ENCODE peak calls at places on chromosome 14, in six cellular contexts. J is breast epithelium, N is tibial nerve, H is spleen, U is A549, W is heart left ventricle. A is an unnamed sample.

GRCh38 chr14:20707622-20708021 is 19.1 kb downstream of the ANG start:
- DNase-seq in J (no peak), W (no peak), N (no peak), H (no peak), U (peak), A (no peak)

GRCh38 chr14:73602994-73603393 is 9.3 kb upstream of the ACOT6 start:
- DNase-seq in N (no peak), W (no peak), J (no peak), H (no peak), U (no peak), A (no peak)

GRCh38 chr14:29028973-29029582 is 262.5 kb downstream of the FOXG1 start:
- DNase-seq in H (no peak), N (no peak), W (no peak), U (peak), J (no peak), A (peak)

GRCh38 chr14:93019367-93019843 is 96.3 kb downstream of the ITPK1 start:
- DNase-seq in N (no peak), W (no peak), H (no peak), U (no peak), J (peak), A (no peak)

GRCh38 chr14:53778263-53778662 is 178.4 kb downstream of the BMP4 start:
- DNase-seq in W (no peak), N (no peak), U (no peak), J (no peak), H (no peak), A (no peak)

GRCh38 chr14:93686313-93686712 is 102.0 kb downstream of the PRIMA1 start:
- DNase-seq in N (no peak), J (no peak), H (no peak), W (no peak), U (no peak), A (no peak)

GRCh38 chr14:20657216-20658211 is 16.0 kb upstream of the OR6S1 start:
- DNase-seq in N (no peak), W (no peak), U (peak), H (peak), J (no peak), A (no peak)

GRCh38 chr14:44404021-44404420 is 103.1 kb downstream of the FSCB start:
- DNase-seq in N (no peak), U (no peak), W (peak), J (no peak), H (no peak), A (no peak)

GRCh38 chr14:37583358-37584210 is 11.5 kb downstream of the FOXA1 start:
- DNase-seq in H (no peak), W (no peak), N (no peak), J (peak), U (peak), A (peak)

GRCh38 chr14:105324080-105324778 is 9.7 kb downstream of the PACS2 start:
- DNase-seq in U (no peak), W (peak), N (no peak), J (no peak), H (no peak), A (no peak)

GRCh38 chr14:21352587-21352986 is 31.2 kb downstream of the SUPT16H start:
- DNase-seq in J (no peak), H (no peak), U (no peak), N (no peak), W (peak), A (no peak)

GRCh38 chr14:74891870-74892269 is 10.2 kb downstream of the DLST start:
- DNase-seq in W (no peak), H (no peak), J (no peak), N (no peak), U (no peak), A (no peak)

GRCh38 chr14:50736932-50737419 is 68.9 kb upstream of the SAV1 start:
- DNase-seq in N (no peak), U (no peak), H (no peak), W (no peak), J (no peak), A (no peak)

GRCh38 chr14:49584058-49584457 is 2.1 kb downstream of the RPS29 start:
- DNase-seq in J (no peak), N (no peak), U (no peak), W (no peak), H (no peak), A (no peak)

GRCh38 chr14:49581209-49581960 is 4.8 kb downstream of the RPS29 start:
- DNase-seq in N (no peak), W (no peak), U (no peak), H (no peak), J (no peak), A (no peak)

GRCh38 chr14:49583629-49584028 is 2.6 kb downstream of the RPS29 start:
- DNase-seq in J (no peak), W (no peak), H (no peak), N (no peak), U (no peak), A (no peak)

GRCh38 chr14:49581961-49582210 is 4.3 kb downstream of the RPS29 start:
- DNase-seq in J (no peak), W (no peak), U (no peak), N (no peak), H (no peak), A (no peak)

DNA sequence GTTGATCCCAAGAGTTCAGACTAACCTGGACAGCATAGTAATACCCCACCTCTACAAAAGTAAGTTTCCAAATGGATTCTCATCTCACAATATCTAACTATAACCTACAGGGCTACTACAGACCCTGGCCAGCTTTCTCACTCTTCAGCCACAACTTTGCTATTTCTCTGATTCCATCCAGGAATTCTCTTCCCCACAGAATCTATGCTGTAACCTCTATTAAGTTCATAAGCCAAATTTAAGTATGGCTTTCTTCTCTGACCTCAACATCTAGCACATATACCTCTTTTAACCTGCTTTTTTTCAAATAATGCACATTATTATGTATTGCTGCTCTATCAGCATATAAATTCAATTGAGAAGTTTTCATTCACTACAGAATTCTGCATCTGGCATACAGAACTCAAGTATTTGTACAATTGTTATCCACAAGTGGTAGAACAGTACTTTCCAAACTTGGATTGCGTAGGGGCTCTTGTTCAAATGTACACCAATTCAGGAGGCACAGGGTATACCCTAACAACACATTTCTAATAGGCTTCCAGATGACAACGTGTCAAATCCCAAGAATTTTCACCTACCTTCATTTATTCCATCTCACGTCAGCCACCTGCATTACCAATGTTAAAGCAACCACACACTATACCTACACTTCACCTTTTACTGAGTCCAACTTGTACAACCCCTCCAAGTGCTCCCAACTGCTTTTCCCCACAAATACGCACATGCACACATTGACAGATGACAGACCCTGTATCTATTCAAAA is 3.8 kb downstream of the RPS29 start:
- DNase-seq in J (no peak), H (no peak), U (no peak), N (no peak), W (no peak), A (no peak)
- H3K4me3 ChIP-seq in J (no peak), H (no peak), U (no peak), N (no peak), W (no peak), A (no peak)

GRCh38 chr14:27256805-27257204 is 659.0 kb upstream of the NOVA1 start:
- DNase-seq in N (no peak), H (no peak), U (no peak), W (no peak), J (no peak), A (no peak)

DNA sequence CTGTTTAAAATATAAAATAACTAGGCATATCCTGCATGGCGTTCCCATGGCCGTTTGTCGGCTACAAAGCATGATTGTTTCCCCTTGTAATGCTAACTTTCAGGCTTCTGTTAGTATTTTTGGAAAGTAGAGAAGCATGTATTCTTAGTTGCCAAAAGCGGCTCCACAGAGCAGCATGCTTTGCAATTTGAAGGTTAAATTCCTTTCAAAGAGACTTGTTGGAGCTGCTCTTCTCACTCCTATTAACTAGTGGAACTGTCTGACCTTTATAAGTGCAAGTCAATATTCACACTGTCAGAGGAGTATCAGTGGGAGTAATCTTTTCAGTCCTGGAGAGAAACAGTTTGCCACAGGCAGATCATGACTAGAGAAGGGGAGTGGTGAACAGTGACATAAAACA is 656.1 kb upstream of the NOVA1 start:
- DNase-seq in J (no peak), N (no peak), U (no peak), W (no peak), H (no peak), A (no peak)
- TF ChIP-seq POLR2A in J (no peak), N (no peak), U (no peak), W (no peak), H (no peak), A (no peak)

DNA sequence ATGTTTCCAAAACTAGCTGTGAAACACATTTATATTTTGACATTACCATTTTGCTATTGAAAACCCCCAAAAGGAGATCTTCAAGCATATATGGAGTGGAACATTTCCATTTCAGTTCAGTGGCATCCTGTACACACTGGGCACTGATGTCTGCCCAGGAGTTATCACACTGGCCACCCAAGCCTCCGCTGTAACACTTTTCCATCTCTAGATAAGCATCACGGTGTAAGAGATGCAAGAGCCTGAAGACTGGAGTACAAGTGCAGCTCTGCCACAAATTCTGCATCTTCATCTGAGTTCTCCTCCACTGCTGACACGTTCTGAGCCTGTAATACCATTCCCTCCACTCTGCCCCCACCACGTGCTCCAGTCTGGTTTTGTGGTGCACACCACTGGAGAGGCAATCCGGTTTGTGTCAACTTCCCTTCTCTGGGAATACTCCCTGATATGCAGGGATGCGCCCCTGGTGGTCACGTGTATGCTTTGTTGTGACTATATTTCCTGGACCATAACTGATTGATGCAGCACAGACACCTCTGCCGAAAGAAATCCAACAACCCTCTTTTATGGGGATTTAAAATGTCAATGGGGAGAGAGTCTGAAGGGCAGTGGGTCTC is 12.7 kb downstream of the SPTLC2 start:
- DNase-seq in H (no peak), U (peak), J (no peak), W (peak), N (no peak), A (no peak)
- TF ChIP-seq CTCF in H (no peak), U (peak), J (no peak), W (no peak), N (no peak), A (no peak)

GRCh38 chr14:99287269-99287942 is 15.4 kb upstream of the BCL11B start:
- DNase-seq in U (no peak), W (no peak), N (no peak), J (no peak), H (no peak), A (no peak)
- H3K4me3 ChIP-seq in U (no peak), W (peak), N (no peak), J (no peak), H (no peak), A (no peak)

GRCh38 chr14:66284346-66284745 is 201.8 kb upstream of the CCDC196 start:
- DNase-seq in J (no peak), N (no peak), W (no peak), H (no peak), U (peak), A (no peak)

GRCh38 chr14:66281036-66281776 is 205.0 kb upstream of the CCDC196 start:
- DNase-seq in W (no peak), H (no peak), J (no peak), N (no peak), U (no peak), A (no peak)
- TF ChIP-seq POLR2A in W (no peak), H (no peak), J (no peak), N (no peak), U (no peak), A (no peak)

GRCh38 chr14:68408680-68409079 is 384.2 kb downstream of the ZFP36L1 start:
- DNase-seq in W (no peak), J (no peak), U (peak), H (no peak), N (no peak), A (no peak)
- TF ChIP-seq CTCF in W (no peak), J (no peak), U (no peak), H (no peak), N (no peak), A (no peak)

GRCh38 chr14:76837524-76837923 is 11.3 kb downstream of the LRRC74A start:
- DNase-seq in U (no peak), H (no peak), J (no peak), W (no peak), N (no peak), A (no peak)
- H3K4me3 ChIP-seq in U (no peak), H (no peak), J (no peak), W (no peak), N (no peak), A (no peak)